ENCODE peak calls at places on chromosomes 6 and 20, in eight cellular contexts. O is neuronal stem cell, Z is A549, W is AG04450, S is right lobe of liver, Q is activated T-cell treated with anti-CD3 and anti-CD28 coated beads for 48 hours, U is SW480, K is HS-5. I is an unnamed sample.

GRCh38 chr20:44805991-44806729 is 4.2 kb downstream of the RIMS4 start:
- DNase-seq in O (peak; percentile 69), Z (no peak), W (no peak), S (no peak), Q (no peak), U (peak; percentile 53), K (no peak), I (peak; percentile 84)

GRCh38 chr6:8481727-8482126 is 46.4 kb upstream of the SLC35B3 start:
- DNase-seq in O (peak; percentile 11), Z (no peak), W (no peak), S (no peak), Q (no peak), U (no peak), K (peak; percentile 2), I (no peak)

GRCh38 chr20:31239139-31239538 is 18.3 kb upstream of the DEFB115 start:
- DNase-seq in O (no peak), Z (no peak), W (no peak), S (no peak), Q (no peak), U (no peak), K (no peak), I (no peak)

GRCh38 chr6:43706788-43707187 is 19.2 kb upstream of the MRPS18A start:
- DNase-seq in O (no peak), Z (no peak), W (no peak), S (no peak), Q (no peak), U (no peak), K (no peak), I (no peak)

GRCh38 chr6:132167966-132168365 is 216.8 kb upstream of the CCN2 start:
- DNase-seq in O (no peak), Z (no peak), W (no peak), S (no peak), Q (no peak), U (no peak), K (no peak), I (no peak)

GRCh38 chr6:1031671-1032070 is 280.2 kb upstream of the FOXQ1 start:
- DNase-seq in O (no peak), Z (no peak), W (no peak), S (no peak), Q (no peak), U (no peak), K (no peak), I (no peak)

GRCh38 chr20:33947709-33948295 is 45.9 kb upstream of the RALY start:
- DNase-seq in O (peak; percentile 27), Z (peak; percentile 56), W (no peak), S (no peak), Q (peak; percentile 31), U (peak; percentile 72), K (no peak), I (no peak)

GRCh38 chr6:4153514-4153985 is 18.2 kb upstream of the ECI2 start:
- DNase-seq in O (no peak), Z (no peak), W (no peak), S (no peak), Q (no peak), U (no peak), K (no peak), I (no peak)

GRCh38 chr6:167553716-167554115 is 228.8 kb downstream of the TTLL2 start:
- DNase-seq in O (no peak), Z (no peak), W (no peak), S (no peak), Q (no peak), U (no peak), K (no peak), I (no peak)

GRCh38 chr6:5084192-5084786 is 852 bp upstream of the PPP1R3G start:
- DNase-seq in O (peak; percentile 6), Z (no peak), W (no peak), S (peak; percentile 65), Q (no peak), U (no peak), K (no peak), I (peak; percentile 17)

GRCh38 chr20:46992640-46993035 is 98.0 kb downstream of the EYA2 start:
- DNase-seq in O (no peak), Z (no peak), W (no peak), S (no peak), Q (no peak), U (no peak), K (no peak), I (no peak)

GRCh38 chr6:98636941-98637340 is 197.4 kb upstream of the POU3F2 start:
- DNase-seq in O (no peak), Z (no peak), W (no peak), S (no peak), Q (no peak), U (no peak), K (no peak), I (no peak)

GRCh38 chr20:62066339-62066982 is 780 bp upstream of the TAF4 start:
- DNase-seq in O (peak; percentile 71), Z (peak; percentile 61), W (no peak), S (peak; percentile 63), Q (no peak), U (peak; percentile 79), K (no peak), I (peak; percentile 89)

GRCh38 chr20:54456972-54457371 is 18.4 kb upstream of the DOK5 start:
- DNase-seq in O (no peak), Z (no peak), W (no peak), S (no peak), Q (no peak), U (no peak), K (peak; percentile 41), I (no peak)

GRCh38 chr6:80690611-80691090 is 584.2 kb downstream of the BCKDHB start:
- DNase-seq in O (no peak), Z (no peak), W (peak; percentile 48), S (no peak), Q (no peak), U (no peak), K (no peak), I (no peak)

GRCh38 chr6:85126448-85127178 is 323.3 kb upstream of the NT5E start:
- DNase-seq in O (peak; percentile 57), Z (peak; percentile 35), W (no peak), S (peak; percentile 47), Q (no peak), U (peak; percentile 61), K (no peak), I (peak; percentile 79)

GRCh38 chr20:47150403-47151152 is 205.9 kb downstream of the ZMYND8 start:
- DNase-seq in O (peak; percentile 71), Z (peak; percentile 72), W (no peak), S (peak; percentile 67), Q (peak; percentile 4), U (peak; percentile 84), K (no peak), I (peak; percentile 88)

GRCh38 chr6:24194968-24195700 is 69.1 kb downstream of the NRSN1 start:
- DNase-seq in O (no peak), Z (no peak), W (no peak), S (no peak), Q (no peak), U (no peak), K (no peak), I (no peak)

GRCh38 chr6:168196385-168196860 is 117.4 kb upstream of the FRMD1 start:
- DNase-seq in O (no peak), Z (no peak), W (no peak), S (peak; percentile 92), Q (no peak), U (no peak), K (no peak), I (no peak)

GRCh38 chr20:7924692-7925091 is 15.6 kb downstream of the HAO1 start:
- DNase-seq in O (no peak), Z (no peak), W (peak; percentile 82), S (no peak), Q (no peak), U (no peak), K (peak; percentile 98), I (no peak)

GRCh38 chr6:5998741-5999687 is 7.7 kb downstream of the NRN1 start:
- DNase-seq in O (no peak), Z (no peak), W (no peak), S (peak; percentile 50), Q (no peak), U (no peak), K (no peak), I (peak; percentile 85)

GRCh38 chr6:142886431-142887170 is 58.4 kb downstream of the HIVEP2 start:
- DNase-seq in O (no peak), Z (no peak), W (no peak), S (no peak), Q (no peak), U (peak; percentile 62), K (no peak), I (no peak)

GRCh38 chr20:50054626-50055511 is 58.1 kb downstream of the UBE2V1 start:
- DNase-seq in O (no peak), Z (no peak), W (no peak), S (no peak), Q (no peak), U (peak; percentile 53), K (no peak), I (peak; percentile 57)

GRCh38 chr6:100304575-100304974 is 160.1 kb downstream of the SIM1 start:
- DNase-seq in O (no peak), Z (no peak), W (no peak), S (no peak), Q (no peak), U (no peak), K (no peak), I (no peak)

GRCh38 chr20:54355631-54356280 is 119.6 kb upstream of the DOK5 start:
- DNase-seq in O (no peak), Z (no peak), W (no peak), S (no peak), Q (no peak), U (no peak), K (no peak), I (no peak)

I was measured in retina.